ENCODE peak calls at places on chromosomes 16 and 17, in six cellular contexts. K, C, U, I, W and Q are unnamed samples.

GRCh38 chr17:68172461-68172954 is 75.3 kb upstream of the AMZ2 start:
- DNase-seq in K (peak; percentile 78), C (peak; percentile 80), U (peak; percentile 25), I (peak; percentile 61), W (peak; percentile 80), Q (peak; percentile 55)

GRCh38 chr16:78567713-78568112 is 468.3 kb downstream of the WWOX start:
- DNase-seq in K (no peak), C (no peak), U (no peak), I (no peak), W (no peak), Q (no peak)

GRCh38 chr16:64242510-64242909 is 879.4 kb downstream of the CDH11 start:
- DNase-seq in K (no peak), C (no peak), U (no peak), I (peak; percentile 36), W (no peak), Q (no peak)

GRCh38 chr16:12260647-12261262 is 284.2 kb downstream of the SNX29 start:
- DNase-seq in K (peak; percentile 43), C (peak; percentile 93), U (no peak), I (peak; percentile 22), W (no peak), Q (no peak)

GRCh38 chr17:69142473-69142802 is 743 bp upstream of the ABCA6 start:
- DNase-seq in K (no peak), C (no peak), U (no peak), I (no peak), W (no peak), Q (no peak)

GRCh38 chr17:45155483-45155882 is 6.2 kb upstream of the HEXIM2 start:
- DNase-seq in K (no peak), C (no peak), U (no peak), I (no peak), W (no peak), Q (no peak)

GRCh38 chr17:73956595-73957465 is 246.6 kb upstream of the RPL38 start:
- DNase-seq in K (peak; percentile 85), C (peak; percentile 95), U (no peak), I (peak; percentile 20), W (no peak), Q (peak; percentile 74)

GRCh38 chr16:84931107-84931494 is 80.2 kb downstream of the ZDHHC7 start:
- DNase-seq in K (no peak), C (no peak), U (no peak), I (no peak), W (no peak), Q (no peak)

GRCh38 chr16:84509032-84509950 is 4.8 kb upstream of the MEAK7 start:
- DNase-seq in K (no peak), C (peak; percentile 65), U (no peak), I (no peak), W (peak; percentile 36), Q (no peak)

GRCh38 chr16:19555938-19556778 is 655 bp downstream of the VPS35L start:
- DNase-seq in K (peak; percentile 14), C (peak; percentile 94), U (no peak), I (no peak), W (no peak), Q (no peak)

GRCh38 chr16:10728035-10728462 is 15.6 kb upstream of the NUBP1 start:
- DNase-seq in K (no peak), C (no peak), U (no peak), I (no peak), W (no peak), Q (no peak)

GRCh38 chr16:10729104-10729503 is 14.5 kb upstream of the NUBP1 start:
- DNase-seq in K (no peak), C (no peak), U (no peak), I (no peak), W (no peak), Q (no peak)

GRCh38 chr16:10731790-10732189 is 11.9 kb upstream of the NUBP1 start:
- DNase-seq in K (no peak), C (no peak), U (no peak), I (no peak), W (no peak), Q (no peak)

GRCh38 chr16:10728488-10728887 is 15.2 kb upstream of the NUBP1 start:
- DNase-seq in K (no peak), C (no peak), U (no peak), I (no peak), W (no peak), Q (no peak)

DNA sequence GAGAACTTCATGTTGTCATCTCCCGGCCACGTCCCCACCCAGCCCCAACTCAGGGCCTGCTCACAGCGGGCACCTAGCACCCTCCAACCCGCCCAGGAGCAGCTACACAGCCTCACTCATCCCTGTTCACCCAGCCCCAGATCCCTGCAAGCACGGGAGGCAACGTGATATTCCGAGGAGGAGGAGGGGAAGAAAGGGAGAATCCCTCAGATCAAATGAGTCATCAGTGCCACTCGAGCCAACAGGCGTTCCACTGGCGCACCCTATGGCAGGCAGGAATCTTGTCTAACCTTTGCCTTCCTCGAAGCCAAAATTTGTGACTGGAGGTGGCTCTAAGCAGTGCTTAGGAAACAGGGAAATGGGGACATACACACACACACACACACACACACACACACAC is 14.0 kb upstream of the NUBP1 start:
- DNase-seq in K (peak; percentile 32), C (peak; percentile 35), U (no peak), I (no peak), W (peak; percentile 73), Q (peak; percentile 90)
- H3K4me3 ChIP-seq in K (no peak overlapping the region), C (no peak overlapping the region), U (no peak overlapping the region), I (no peak overlapping the region), W (no peak overlapping the region), Q (no peak overlapping the region)

GRCh38 chr17:76250141-76250540 is 9.8 kb upstream of the RNF157 start:
- DNase-seq in K (no peak), C (no peak), U (no peak), I (no peak), W (no peak), Q (no peak)
- H3K4me1 ChIP-seq in K (no peaks in the 10 kb centered on the region), C (no peaks in the 10 kb centered on the region), U (no peaks in the 10 kb centered on the region), I (peaks cover 8% of the 10 kb centered on the region), W (peaks cover 69% of the 10 kb centered on the region), Q (no peaks in the 10 kb centered on the region)

DNA sequence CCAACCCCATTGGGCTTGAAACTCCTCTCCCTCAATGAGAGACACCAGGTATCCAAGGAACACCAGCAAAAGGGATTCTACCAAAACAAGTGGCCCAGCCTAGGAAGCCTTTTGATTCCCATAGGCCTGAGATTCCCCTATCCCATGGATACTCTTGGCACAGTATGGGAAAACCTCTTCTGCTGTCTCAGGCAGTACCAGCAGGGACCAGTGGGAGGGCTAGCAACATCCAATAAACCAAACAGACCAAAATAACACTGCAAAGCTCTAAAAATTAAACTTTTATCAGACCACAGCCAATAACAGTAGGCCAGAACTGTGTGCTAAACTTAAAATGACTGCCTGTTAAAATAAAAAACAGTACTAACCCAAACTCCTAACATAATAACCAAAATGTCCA is 153.9 kb upstream of the CES5A start:
- DNase-seq in K (no peak), C (peak; percentile 40), U (no peak), I (no peak), W (no peak), Q (no peak)
- TF ChIP-seq CTCF in K (peak; percentile 35), C (peak; percentile 23), U (no peak), I (no peak), W (no peak), Q (no peak)

DNA sequence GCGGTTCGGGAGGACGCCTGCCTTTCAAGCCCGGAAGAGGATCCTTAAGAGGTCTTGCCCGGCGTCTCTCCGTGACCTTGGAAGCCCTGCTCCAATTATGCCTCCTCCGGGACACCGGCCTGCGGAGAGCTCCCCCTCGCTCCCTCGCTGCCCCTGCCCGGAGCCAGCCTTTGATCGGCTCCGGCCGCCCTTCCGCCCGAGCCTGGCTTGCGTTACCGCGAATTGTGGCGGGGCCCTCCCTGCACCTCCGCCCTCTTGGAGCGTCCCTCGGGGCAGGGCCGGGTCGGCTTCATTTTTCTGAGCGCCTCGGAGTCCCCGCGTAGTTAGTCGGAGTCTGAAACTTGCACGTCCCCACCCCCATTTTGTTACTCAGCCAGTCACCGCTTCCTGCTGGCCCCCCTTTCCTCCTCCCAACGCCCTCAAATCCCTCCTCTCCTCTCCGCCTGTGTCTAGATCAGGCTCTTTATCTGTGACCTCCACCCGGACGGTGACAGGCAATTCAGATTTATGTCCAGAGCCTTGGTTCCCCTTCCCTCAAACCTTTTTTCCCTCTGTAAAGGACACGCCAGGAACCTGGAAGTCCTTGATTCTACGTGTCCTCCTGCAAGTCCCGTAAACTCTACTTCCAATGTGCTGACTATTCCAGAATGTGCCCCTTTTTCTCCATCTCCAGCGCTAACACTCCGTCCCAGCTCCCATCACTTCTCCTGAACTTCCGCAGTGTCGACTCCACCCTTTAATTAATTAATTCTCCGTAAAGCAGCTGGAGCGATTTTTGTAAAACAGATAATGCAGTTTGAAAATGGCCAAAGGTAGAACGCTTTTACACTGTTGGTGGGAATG is 569 bp upstream of the RABEP2 start:
- DNase-seq in K (peak; percentile 71), C (peak; percentile 83), U (peak; percentile 31), I (peak; percentile 86), W (peak; percentile 91), Q (peak; percentile 88)
- H3K4me3 ChIP-seq in K (peak overlapping the region; percentile 72), C (peak overlapping the region; percentile 98), U (peak overlapping the region; percentile 81), I (peak overlapping the region; percentile 92), W (peak overlapping the region; percentile 84), Q (peak overlapping the region; percentile 51)

GRCh38 chr16:53626161-53626560 is 77.5 kb downstream of the RPGRIP1L start:
- DNase-seq in K (no peak), C (no peak), U (no peak), I (no peak), W (no peak), Q (no peak)
- H3K4me1 ChIP-seq in K (peaks cover 7% of the 10 kb centered on the region), C (no peaks in the 10 kb centered on the region), U (no peaks in the 10 kb centered on the region), I (no peaks in the 10 kb centered on the region), W (no peaks in the 10 kb centered on the region), Q (no peaks in the 10 kb centered on the region)

GRCh38 chr17:2050871-2051387 is 4.0 kb upstream of the HIC1 start:
- DNase-seq in K (no peak), C (peak; percentile 77), U (no peak), I (no peak), W (peak; percentile 54), Q (peak; percentile 79)

GRCh38 chr17:2047590-2047989 is 5.8 kb downstream of the OVCA2 start:
- DNase-seq in K (no peak), C (no peak), U (no peak), I (no peak), W (no peak), Q (no peak)

GRCh38 chr17:2049333-2050245 is 5.3 kb upstream of the HIC1 start:
- DNase-seq in K (peak; percentile 80), C (peak; percentile 81), U (no peak), I (peak; percentile 90), W (peak; percentile 91), Q (peak; percentile 94)

GRCh38 chr17:2050246-2050866 is 4.5 kb upstream of the HIC1 start:
- DNase-seq in K (peak; percentile 52), C (peak; percentile 74), U (no peak), I (no peak), W (peak; percentile 81), Q (peak; percentile 78)

GRCh38 chr17:2048805-2049204 is 6.1 kb upstream of the HIC1 start:
- DNase-seq in K (no peak), C (no peak), U (no peak), I (no peak), W (no peak), Q (no peak)
- TF ChIP-seq CTCF in K (no peak), C (no peak), U (no peak), I (no peak), W (no peak), Q (no peak)

DNA sequence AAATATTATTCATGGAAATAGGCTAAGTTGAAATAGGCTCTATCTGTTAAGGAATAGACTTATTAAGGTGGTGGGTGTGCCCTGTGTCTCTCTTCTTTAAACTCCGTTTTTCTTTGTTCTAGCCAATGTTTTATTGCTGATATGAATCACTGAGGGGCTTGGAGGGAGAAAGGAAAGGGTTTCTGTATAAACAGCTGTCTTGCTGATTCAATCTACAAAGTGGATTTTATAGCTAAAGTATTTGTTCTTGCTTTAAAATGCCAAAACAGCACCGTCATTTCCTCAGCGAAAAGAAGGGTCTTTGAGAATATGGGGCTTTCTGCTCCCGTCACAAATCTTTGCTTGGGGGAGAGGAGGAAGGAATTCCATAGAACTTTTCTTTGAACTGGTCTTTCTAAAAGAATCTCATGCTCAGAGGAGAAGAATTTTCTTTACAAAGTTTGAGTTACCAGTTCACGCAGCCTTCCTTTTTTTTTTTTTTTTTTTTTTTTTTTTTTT is 39.3 kb downstream of the MSI2 start:
- DNase-seq in K (no peak), C (no peak), U (no peak), I (no peak), W (no peak), Q (no peak)
- H3K4me3 ChIP-seq in K (no peak overlapping the region), C (no peak overlapping the region), U (no peak overlapping the region), I (no peak overlapping the region), W (no peak overlapping the region), Q (no peak overlapping the region)